ENCODE peak calls at places on chromosomes 1 and 21, in eight cellular contexts. W, G, E, Z, V, I, R and M are unnamed samples.

GRCh38 chr1:42981871-42982270 is 23.2 kb upstream of the SLC2A1 start:
- DNase-seq in W (no peak), G (no peak), E (peak; percentile 45), Z (no peak), V (no peak), I (no peak), R (no peak), M (no peak)

GRCh38 chr1:59188413-59189213 is 108.3 kb upstream of the FGGY start:
- DNase-seq in W (no peak), G (no peak), E (no peak), Z (no peak), V (no peak), I (no peak), R (no peak), M (no peak)

GRCh38 chr1:205030916-205031315 is 12.1 kb upstream of the CNTN2 start:
- DNase-seq in W (no peak), G (no peak), E (no peak), Z (no peak), V (no peak), I (no peak), R (no peak), M (peak; percentile 17)

GRCh38 chr1:64248065-64248464 is 44.6 kb downstream of the UBE2U start:
- DNase-seq in W (no peak), G (no peak), E (no peak), Z (no peak), V (no peak), I (no peak), R (no peak), M (no peak)

GRCh38 chr1:47187226-47187925 is 2.5 kb downstream of the PDZK1IP1 start:
- DNase-seq in W (no peak), G (peak; percentile 47), E (no peak), Z (peak; percentile 22), V (no peak), I (no peak), R (no peak), M (no peak)

GRCh38 chr1:230386863-230387262 is 39.3 kb downstream of the PGBD5 start:
- DNase-seq in W (no peak), G (no peak), E (no peak), Z (no peak), V (no peak), I (no peak), R (no peak), M (no peak)

GRCh38 chr1:246317723-246318359 is 189.2 kb downstream of the SMYD3 start:
- DNase-seq in W (peak; percentile 83), G (no peak), E (no peak), Z (no peak), V (no peak), I (no peak), R (no peak), M (no peak)

GRCh38 chr1:14919755-14920154 is 233.8 kb upstream of the TMEM51 start:
- DNase-seq in W (no peak), G (no peak), E (no peak), Z (no peak), V (no peak), I (no peak), R (no peak), M (no peak)

GRCh38 chr21:44051462-44051941 is 39.4 kb downstream of the TRAPPC10 start:
- DNase-seq in W (peak; percentile 44), G (no peak), E (no peak), Z (no peak), V (no peak), I (peak; percentile 71), R (no peak), M (no peak)

GRCh38 chr1:59502009-59502691 is 205.3 kb downstream of the FGGY start:
- DNase-seq in W (peak; percentile 69), G (no peak), E (no peak), Z (no peak), V (no peak), I (no peak), R (no peak), M (no peak)

GRCh38 chr1:59699227-59699847 is 115.4 kb upstream of the HOOK1 start:
- DNase-seq in W (peak; percentile 25), G (peak; percentile 64), E (peak; percentile 75), Z (no peak), V (peak; percentile 36), I (no peak), R (peak; percentile 15), M (no peak)

GRCh38 chr1:113860891-113861290 is 10.6 kb downstream of the PTPN22 start:
- DNase-seq in W (peak; percentile 85), G (no peak), E (no peak), Z (no peak), V (no peak), I (no peak), R (no peak), M (no peak)

DNA sequence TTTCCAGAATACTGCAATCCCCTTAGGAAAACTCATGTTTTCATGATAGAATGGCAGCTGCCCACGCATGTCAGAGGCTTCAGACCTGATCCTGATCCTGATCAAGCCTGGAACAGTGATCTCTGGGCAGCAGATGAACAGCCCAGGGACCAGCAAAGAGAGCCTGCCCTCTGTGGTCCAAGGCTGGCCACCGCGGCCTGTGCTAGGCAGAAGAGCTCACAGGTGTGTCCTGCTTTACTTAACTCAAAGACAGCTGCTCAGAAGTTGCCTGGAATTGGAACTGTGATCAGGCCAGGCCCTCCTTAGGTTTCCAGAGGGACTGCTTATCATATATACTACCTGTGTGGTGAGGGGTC is 21.2 kb upstream of the BCAR3 start:
- DNase-seq in W (no peak), G (no peak), E (no peak), Z (no peak), V (no peak), I (no peak), R (no peak), M (no peak)
- TF ChIP-seq CTCF in W (peak; percentile 39), G (no peak), E (no peak), Z (no peak), V (no peak), I (peak; percentile 28), R (peak; percentile 24), M (no peak)

GRCh38 chr21:31659286-31660133 is at the start of gene SOD1:
- DNase-seq in W (peak; percentile 88), G (peak; percentile 95), E (peak; percentile 94), Z (peak; percentile 92), V (peak; percentile 98), I (peak; percentile 97), R (peak; percentile 81), M (peak; percentile 93)
- TF ChIP-seq CTCF in W (no peak), G (no peak), E (no peak), Z (no peak), V (no peak), I (peak; percentile 8), R (no peak), M (no peak)

GRCh38 chr1:173856903-173857302 is 10.9 kb downstream of the GAS5 start:
- DNase-seq in W (no peak), G (no peak), E (no peak), Z (no peak), V (no peak), I (no peak), R (no peak), M (no peak)
- TF ChIP-seq CTCF in W (no peak), G (no peak), E (no peak), Z (no peak), V (no peak), I (no peak), R (no peak), M (no peak)

GRCh38 chr1:151192047-151192446 is 2.0 kb upstream of the VPS72 start:
- DNase-seq in W (no peak), G (no peak), E (no peak), Z (no peak), V (no peak), I (peak; percentile 7), R (no peak), M (no peak)

GRCh38 chr1:151197863-151198253 is 494 bp upstream of the PIP5K1A start:
- DNase-seq in W (no peak), G (peak; percentile 58), E (no peak), Z (no peak), V (no peak), I (no peak), R (no peak), M (no peak)

GRCh38 chr1:151193304-151193703 is 3.3 kb upstream of the VPS72 start:
- DNase-seq in W (no peak), G (no peak), E (no peak), Z (no peak), V (no peak), I (peak; percentile 15), R (no peak), M (no peak)

GRCh38 chr1:151196292-151196800 is 2.0 kb upstream of the PIP5K1A start:
- DNase-seq in W (peak; percentile 82), G (peak; percentile 86), E (peak; percentile 83), Z (no peak), V (peak; percentile 50), I (peak; percentile 52), R (peak; percentile 80), M (peak; percentile 44)

DNA sequence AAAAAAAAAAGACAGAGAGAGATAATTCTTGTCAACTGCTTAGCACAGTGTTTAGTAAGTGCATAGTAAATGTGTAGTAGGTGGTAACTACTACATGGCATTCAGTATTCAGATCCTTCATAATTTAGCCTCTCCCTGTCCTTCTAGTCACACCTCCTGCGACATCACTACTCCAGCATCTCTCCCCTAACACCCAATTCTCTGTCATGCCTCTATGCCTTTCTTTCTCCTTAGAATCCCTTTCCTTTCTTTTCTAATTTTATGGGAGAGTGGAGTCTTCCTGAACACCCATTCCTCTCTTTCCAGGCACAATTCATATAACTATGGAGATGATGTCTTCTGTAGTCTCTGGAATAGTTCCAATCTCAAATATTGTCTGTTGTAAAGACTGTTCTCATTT is 3.9 kb upstream of the VPS72 start:
- DNase-seq in W (no peak), G (no peak), E (no peak), Z (no peak), V (no peak), I (no peak), R (no peak), M (no peak)
- TF ChIP-seq CTCF in W (no peak), G (no peak), E (no peak), Z (no peak), V (no peak), I (no peak), R (no peak), M (no peak)